ENCODE peak calls at places on chromosomes 16 and 17, in four cellular contexts. V is body of pancreas, Q is neural progenitor cell, Y is right atrium auricular region. S is an unnamed sample.
A peak's percentile ranks its signal among the peaks of the same experiment; 100 is the strongest.

GRCh38 chr17:38660097-38661026 is 14.4 kb downstream of the EPOP start:
- DNase-seq in V (no peak), Y (no peak), Q (no peak), S (peak; percentile 44)

GRCh38 chr17:1039511-1040215 is 42.7 kb downstream of the TIMM22 start:
- DNase-seq in Y (peak; percentile 79), Q (no peak), V (peak; percentile 28), S (peak; percentile 63)

GRCh38 chr17:79799538-79800324 is 2.9 kb upstream of the CBX8 start:
- DNase-seq in V (no peak), Q (peak; percentile 48), Y (no peak), S (no peak)

GRCh38 chr16:1181715-1182671 is 29.1 kb downstream of the CACNA1H start:
- DNase-seq in V (peak; percentile 69), Q (peak; percentile 53), Y (peak; percentile 65), S (peak; percentile 68)

GRCh38 chr17:27458524-27458908 is 2.3 kb downstream of the KSR1 start:
- DNase-seq in V (no peak), Q (no peak), Y (no peak), S (no peak)

GRCh38 chr17:10089221-10089799 is 109.1 kb downstream of the GAS7 start:
- DNase-seq in Q (no peak), Y (no peak), V (no peak), S (no peak)

GRCh38 chr17:45225964-45226530 is 4.4 kb downstream of the FMNL1 start:
- DNase-seq in Y (peak; percentile 77), V (peak; percentile 36), Q (no peak), S (peak; percentile 82)

GRCh38 chr17:77771145-77771544 is 187.4 kb upstream of the TNRC6C start:
- DNase-seq in Q (no peak), Y (no peak), V (no peak), S (no peak)

GRCh38 chr17:43217614-43218087 is 6.0 kb downstream of the TMEM106A start:
- DNase-seq in Q (no peak), Y (no peak), V (no peak), S (no peak)

GRCh38 chr16:87534030-87534653 is 41.3 kb upstream of the ZCCHC14 start:
- DNase-seq in Q (no peak), Y (no peak), V (no peak), S (no peak)

GRCh38 chr17:1764274-1764673 is 2.4 kb downstream of the SERPINF1 start:
- DNase-seq in Y (peak; percentile 91), V (no peak), Q (no peak), S (peak; percentile 89)

GRCh38 chr16:27774779-27775178 is 224.8 kb downstream of the KATNIP start:
- DNase-seq in Q (no peak), Y (no peak), V (no peak), S (no peak)

GRCh38 chr17:47999612-48000011 is 28.7 kb downstream of the CDK5RAP3 start:
- DNase-seq in Y (no peak), Q (no peak), V (no peak), S (no peak)

GRCh38 chr17:1919206-1919605 is 89.4 kb downstream of the RPA1 start:
- DNase-seq in V (no peak), Y (no peak), Q (peak; percentile 67), S (no peak)

GRCh38 chr16:59527206-59527997 is 793.3 kb upstream of the GOT2 start:
- DNase-seq in V (no peak), Y (no peak), Q (no peak), S (no peak)

GRCh38 chr16:27817038-27817437 is 246.5 kb downstream of the GSG1L start:
- DNase-seq in Q (no peak), Y (no peak), V (no peak), S (no peak)

GRCh38 chr17:73940511-73940910 is 263.0 kb upstream of the RPL38 start:
- DNase-seq in Q (no peak), Y (no peak), V (no peak), S (no peak)

GRCh38 chr17:71145486-71145885 is 975.3 kb upstream of the SOX9 start:
- DNase-seq in Q (no peak), V (no peak), Y (no peak), S (no peak)

GRCh38 chr17:71142333-71142732 is 973.0 kb downstream of the KCNJ2 start:
- DNase-seq in Q (no peak), V (no peak), Y (no peak), S (no peak)

GRCh38 chr17:71149607-71150006 is 971.2 kb upstream of the SOX9 start:
- DNase-seq in Q (no peak), V (no peak), Y (no peak), S (no peak)

GRCh38 chr17:71147906-71148305 is 972.9 kb upstream of the SOX9 start:
- DNase-seq in Q (no peak), Y (no peak), V (no peak), S (no peak)
- H3K36me3 ChIP-seq in Q (no peaks in the 10 kb centered on the region), Y (no peaks in the 10 kb centered on the region), V (no peaks in the 10 kb centered on the region), S (no peaks in the 10 kb centered on the region)

DNA sequence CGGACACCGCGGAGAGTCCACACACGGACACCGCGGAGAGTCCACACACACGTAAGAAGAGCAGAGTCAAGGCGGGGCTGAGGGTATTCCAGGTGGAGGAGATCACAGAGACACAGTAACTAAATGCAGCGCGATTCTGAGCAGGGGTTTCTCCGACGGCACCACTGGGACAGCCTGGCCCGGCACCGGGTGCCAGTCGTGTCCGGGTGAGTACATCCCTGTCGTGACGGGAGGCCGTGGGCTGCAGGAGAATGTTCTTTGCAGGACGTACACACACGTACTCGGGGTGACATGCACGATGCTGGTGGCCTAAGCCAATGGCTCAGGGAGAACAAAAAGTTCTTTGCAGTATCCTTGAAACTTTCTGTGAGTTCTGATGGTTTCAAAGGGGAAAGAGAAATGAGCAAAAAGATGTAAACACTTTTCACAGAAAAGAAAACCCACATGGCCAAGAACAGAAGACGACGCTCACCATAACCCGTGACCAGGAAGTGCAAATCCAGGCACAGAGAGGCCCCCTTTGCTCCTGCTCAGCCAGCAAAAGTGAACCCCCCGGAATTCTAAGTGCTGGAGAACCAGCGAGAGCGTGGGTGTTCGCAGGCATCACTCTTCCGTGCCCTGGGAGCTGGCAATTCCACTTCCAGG is 53.7 kb upstream of the METRNL start:
- DNase-seq in Q (no peak), V (no peak), Y (peak; percentile 42), S (no peak)
- TF ChIP-seq CTCF in Q (no peak), V (no peak), Y (no peak), S (no peak)

GRCh38 chr17:57113656-57114055 is 28.6 kb downstream of the AKAP1 start:
- DNase-seq in Q (no peak), V (no peak), Y (no peak), S (no peak)
- H3K36me3 ChIP-seq in Q (no peaks in the 10 kb centered on the region), V (peaks cover 24% of the 10 kb centered on the region), Y (peaks cover 66% of the 10 kb centered on the region), S (peaks cover 5% of the 10 kb centered on the region)

DNA sequence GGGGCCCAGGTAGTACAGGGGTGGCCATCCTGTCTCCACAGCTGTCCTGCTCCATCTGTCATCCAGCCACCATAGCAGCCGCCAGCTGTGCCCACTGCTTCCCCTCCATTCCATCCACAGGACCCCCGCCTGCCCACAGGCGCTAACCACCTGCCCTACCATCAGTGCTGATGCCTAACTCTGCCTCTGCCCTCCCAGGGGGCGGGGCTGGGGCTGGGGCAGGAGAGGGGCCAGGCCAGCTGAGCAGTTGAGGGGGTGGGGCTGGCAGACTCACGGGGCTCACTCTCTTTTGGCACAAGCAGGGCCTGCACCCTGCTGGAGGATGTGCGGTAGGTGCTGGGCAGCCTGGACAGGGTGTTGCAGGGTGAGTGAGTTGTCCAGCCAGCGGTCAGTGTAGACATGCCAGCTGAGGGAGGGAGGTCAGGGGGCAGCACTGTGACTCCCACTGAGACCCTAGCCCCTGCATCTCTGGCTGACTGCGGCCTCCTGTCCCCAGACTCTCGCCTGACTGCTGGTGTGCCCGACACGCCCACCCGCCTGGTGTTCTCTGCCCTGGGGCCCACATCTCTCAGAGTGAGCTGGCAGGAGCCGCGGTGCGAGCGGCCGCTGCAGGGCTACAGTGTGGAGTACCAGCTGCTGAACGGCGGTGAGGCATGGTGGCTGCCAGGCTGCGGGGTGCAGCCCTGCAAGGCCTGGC is 9.6 kb downstream of the GALK1 start:
- DNase-seq in Q (no peak), V (no peak), Y (no peak), S (no peak)
- TF ChIP-seq CTCF in Q (no peak), V (no peak), Y (no peak), S (no peak)

GRCh38 chr17:76714822-76715461 is 4.2 kb upstream of the MXRA7 start:
- DNase-seq in Q (peak; percentile 72), V (peak; percentile 72), Y (peak; percentile 84), S (peak; percentile 89)
- H3K36me3 ChIP-seq in Q (no peaks in the 10 kb centered on the region), V (peaks cover 35% of the 10 kb centered on the region), Y (peaks cover 65% of the 10 kb centered on the region), S (peaks cover 21% of the 10 kb centered on the region)

GRCh38 chr16:50531359-50531758 is 16.8 kb upstream of the NKD1 start:
- DNase-seq in V (no peak), Y (peak; percentile 44), Q (no peak), S (no peak)

GRCh38 chr16:50530277-50531236 is 17.6 kb upstream of the NKD1 start:
- DNase-seq in V (peak; percentile 72), Q (no peak), Y (peak; percentile 32), S (no peak)

GRCh38 chr16:50533317-50533716 is 14.9 kb upstream of the NKD1 start:
- DNase-seq in Y (peak; percentile 23), V (no peak), Q (no peak), S (no peak)

GRCh38 chr16:50532576-50532975 is 15.6 kb upstream of the NKD1 start:
- DNase-seq in Q (no peak), V (no peak), Y (peak; percentile 42), S (no peak)

DNA sequence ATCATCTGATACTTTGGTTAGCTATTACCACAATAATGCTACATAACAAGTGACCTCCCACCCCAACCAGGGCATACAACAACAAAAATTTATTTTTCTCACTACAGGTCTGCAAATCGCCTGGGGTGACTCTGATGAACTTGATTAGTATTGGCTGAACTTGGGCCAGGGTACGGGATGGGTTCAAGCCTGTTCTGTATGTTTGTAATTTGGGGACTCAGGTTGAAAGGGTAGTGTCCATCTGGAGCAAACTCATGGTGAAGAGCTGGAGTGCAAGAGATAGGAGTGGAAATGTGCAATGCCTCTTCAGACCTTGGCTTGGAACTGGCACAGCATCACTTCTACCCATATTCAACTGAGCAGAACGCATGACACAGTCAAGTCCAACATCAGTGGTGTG is 16.3 kb upstream of the NKD1 start:
- DNase-seq in Q (no peak), Y (peak; percentile 11), V (no peak), S (no peak)
- TF ChIP-seq CTCF in Q (no peak), Y (no peak), V (no peak), S (no peak)

GRCh38 chr16:89219365-89219764 is 1.9 kb downstream of the ZNF778 start:
- DNase-seq in Y (no peak), Q (no peak), V (no peak), S (no peak)

GRCh38 chr16:89224665-89225064 is 7.2 kb downstream of the ZNF778 start:
- DNase-seq in V (no peak), Q (no peak), Y (no peak), S (no peak)

GRCh38 chr16:89221604-89222003 is 4.1 kb downstream of the ZNF778 start:
- DNase-seq in Y (no peak), Q (no peak), V (no peak), S (no peak)

GRCh38 chr16:89217388-89218191 is at the start of gene ZNF778:
- DNase-seq in Q (peak; percentile 91), V (peak; percentile 80), Y (peak; percentile 87), S (peak; percentile 88)

DNA sequence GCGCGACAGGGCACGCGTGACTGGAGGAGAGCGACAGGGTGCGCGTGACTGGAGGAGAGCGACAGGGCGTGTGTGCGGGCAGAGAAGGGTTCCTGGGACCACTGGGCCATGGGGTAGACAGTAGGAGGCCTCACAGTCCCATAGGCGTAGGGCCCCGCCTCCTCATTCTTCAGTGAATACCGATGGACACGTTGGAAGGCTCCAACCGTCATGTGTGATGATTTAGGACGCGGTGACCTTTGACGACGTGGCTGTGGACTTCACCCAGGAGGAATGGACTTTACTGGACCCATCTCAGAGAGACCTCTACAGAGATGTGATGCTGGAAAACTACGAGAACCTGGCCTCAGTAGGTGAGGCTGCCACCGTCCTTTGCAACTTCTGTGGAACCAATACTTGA is 5.4 kb downstream of the ZNF778 start:
- DNase-seq in Y (no peak), Q (no peak), V (no peak), S (no peak)
- H3K36me3 ChIP-seq in Y (peaks cover 54% of the 10 kb centered on the region), Q (peaks cover 12% of the 10 kb centered on the region), V (peaks cover 27% of the 10 kb centered on the region), S (peaks cover 23% of the 10 kb centered on the region)